ENCODE peak calls at places on chromosome 21, in five cellular contexts. Q, Z, A, R and Y are unnamed samples.

GRCh38 chr21:42389449-42389835 is 6.4 kb downstream of the TMPRSS3 start:
- DNase-seq in A (no peak), R (peak), Z (no peak), Q (no peak), Y (no peak)

GRCh38 chr21:17799414-17800164 is 19.6 kb downstream of the C21orf91 start:
- DNase-seq in Q (no peak), A (no peak), R (no peak), Z (no peak), Y (no peak)

GRCh38 chr21:22961248-22961647 is 1963.0 kb downstream of the NCAM2 start:
- DNase-seq in Q (no peak), A (no peak), R (no peak), Z (no peak), Y (no peak)

GRCh38 chr21:33212159-33212851 is 17.4 kb upstream of the IFNAR2 start:
- DNase-seq in R (no peak), Z (peak), A (peak), Q (no peak), Y (peak)

GRCh38 chr21:42819861-42820512 is 59.4 kb downstream of the WDR4 start:
- DNase-seq in R (no peak), Q (no peak), A (no peak), Z (no peak), Y (no peak)

GRCh38 chr21:42841156-42841915 is 38.0 kb downstream of the WDR4 start:
- DNase-seq in R (no peak), Q (no peak), Z (no peak), A (no peak), Y (no peak)

GRCh38 chr21:23812485-23812884 is 1794.8 kb downstream of the MRPL39 start:
- DNase-seq in Q (no peak), R (no peak), Z (no peak), A (no peak), Y (no peak)

GRCh38 chr21:40615503-40616376 is 231.2 kb downstream of the DSCAM start:
- DNase-seq in Z (no peak), A (peak), R (no peak), Q (no peak), Y (peak)

GRCh38 chr21:26506951-26507350 is 66.1 kb downstream of the CYYR1 start:
- DNase-seq in Z (peak), A (peak), R (no peak), Q (no peak), Y (peak)

GRCh38 chr21:17343055-17343454 is 169.8 kb upstream of the CXADR start:
- DNase-seq in Q (no peak), A (no peak), R (no peak), Z (peak), Y (no peak)

GRCh38 chr21:16071082-16071481 is 341.3 kb downstream of the USP25 start:
- DNase-seq in Z (peak), Q (no peak), R (no peak), A (no peak), Y (no peak)

GRCh38 chr21:20997633-20998455 is at the start of gene NCAM2:
- DNase-seq in Z (peak), A (peak), R (no peak), Q (peak), Y (peak)

GRCh38 chr21:42865361-42866160 is 13.8 kb downstream of the WDR4 start:
- DNase-seq in Q (no peak), R (no peak), Z (no peak), A (no peak), Y (no peak)

GRCh38 chr21:23861908-23862504 is 1745.3 kb downstream of the MRPL39 start:
- DNase-seq in A (no peak), Z (no peak), Q (no peak), R (no peak), Y (no peak)

GRCh38 chr21:43364851-43365424 is 62.0 kb downstream of the SIK1 start:
- DNase-seq in R (no peak), Z (no peak), Q (no peak), A (no peak), Y (no peak)

GRCh38 chr21:41932191-41932575 is 21.6 kb downstream of the C2CD2 start:
- DNase-seq in Q (no peak), A (peak), Z (peak), R (no peak), Y (peak)

GRCh38 chr21:16370176-16370575 is 640.4 kb downstream of the USP25 start:
- DNase-seq in Q (no peak), A (no peak), R (no peak), Z (no peak), Y (no peak)

GRCh38 chr21:44375281-44375651 is 21.8 kb downstream of the TRPM2 start:
- DNase-seq in R (no peak), A (no peak), Z (no peak), Q (no peak), Y (no peak)

GRCh38 chr21:41168391-41169257 is 664 bp downstream of the BACE2 start:
- DNase-seq in R (peak), Z (peak), A (peak), Q (no peak), Y (no peak)

GRCh38 chr21:43956667-43957030 is 55.5 kb upstream of the TRAPPC10 start:
- DNase-seq in R (no peak), Q (no peak), Z (peak), A (no peak), Y (no peak)

GRCh38 chr21:26982767-26983166 is 15.9 kb upstream of the ADAMTS5 start:
- DNase-seq in Q (no peak), A (peak), R (no peak), Z (peak), Y (peak)

GRCh38 chr21:18951291-18952038 is 547.9 kb upstream of the TMPRSS15 start:
- DNase-seq in R (no peak), A (peak), Z (no peak), Q (no peak), Y (no peak)

GRCh38 chr21:17576080-17576835 is 36.4 kb downstream of the BTG3 start:
- DNase-seq in Q (no peak), R (no peak), A (no peak), Z (no peak), Y (no peak)

GRCh38 chr21:17785403-17785788 is 33.8 kb downstream of the C21orf91 start:
- DNase-seq in Q (no peak), Z (no peak), A (no peak), R (no peak), Y (no peak)

GRCh38 chr21:44487831-44488230 is 32.5 kb downstream of the LRRC3 start:
- DNase-seq in Z (peak), Q (no peak), A (no peak), R (no peak), Y (no peak)

DNA sequence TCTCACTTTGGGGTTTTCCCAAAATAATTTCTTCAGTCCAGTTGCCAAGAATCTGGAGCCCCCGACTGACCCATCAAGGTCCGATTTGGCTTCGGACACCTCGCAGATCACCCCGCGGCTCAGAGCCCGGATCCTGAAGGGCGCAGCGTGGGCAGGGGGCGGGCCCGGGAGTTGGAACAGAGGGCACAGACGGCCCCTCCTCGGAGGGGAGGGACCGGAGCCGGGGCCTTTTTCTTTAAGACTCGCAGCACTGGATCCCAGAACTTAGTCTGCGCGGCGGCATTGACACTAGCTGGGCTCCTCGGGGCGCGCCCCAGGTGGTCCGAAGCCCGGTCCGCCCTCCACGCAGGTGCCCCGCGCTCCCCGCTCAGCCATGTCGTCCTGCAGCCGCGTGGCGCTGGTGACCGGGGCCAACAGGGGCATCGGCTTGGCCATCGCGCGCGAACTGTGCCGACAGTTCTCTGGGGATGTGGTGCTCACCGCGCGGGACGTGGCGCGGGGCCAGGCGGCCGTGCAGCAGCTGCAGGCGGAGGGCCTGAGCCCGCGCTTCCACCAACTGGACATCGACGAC is at the start of gene CBR3:
- DNase-seq in R (peak), Z (peak), A (peak), Q (no peak), Y (no peak)
- H3K27ac ChIP-seq in R (peak), Z (peak), A (peak), Q (peak), Y (peak)

DNA sequence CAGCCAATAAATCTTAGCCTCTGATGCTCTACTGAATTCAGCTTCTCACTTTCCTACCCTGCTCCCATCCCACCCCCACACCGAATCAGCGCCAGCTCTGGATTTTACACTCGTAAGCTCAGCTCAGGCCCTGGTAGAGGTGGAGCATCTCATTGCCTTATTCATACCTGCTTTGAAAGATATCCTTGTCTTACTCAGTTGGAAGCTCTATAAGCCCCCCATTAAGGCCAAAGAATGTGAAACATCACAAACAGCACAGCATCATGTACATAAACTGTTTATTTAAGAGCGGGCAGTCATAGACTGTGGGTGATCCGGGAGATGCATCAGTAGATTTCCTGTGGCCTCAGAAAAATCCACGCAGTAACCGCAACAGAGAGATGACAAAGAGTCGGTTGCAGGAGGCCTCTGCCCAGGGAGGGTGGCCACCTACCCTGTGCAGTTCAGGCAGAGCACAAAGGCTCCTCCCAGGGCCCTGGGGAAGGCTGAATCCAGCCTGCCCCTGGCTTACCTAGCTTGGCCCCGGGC is 36.4 kb upstream of the ETS2 start:
- DNase-seq in Z (peak), Q (no peak), R (no peak), A (no peak), Y (no peak)
- H3K27ac ChIP-seq in Z (peak), Q (no peak), R (no peak), A (peak), Y (peak)

GRCh38 chr21:45699966-45700365 is 56.4 kb downstream of the PCBP3 start:
- DNase-seq in A (no peak), R (no peak), Q (no peak), Z (no peak), Y (no peak)

GRCh38 chr21:45699251-45699942 is 55.9 kb downstream of the PCBP3 start:
- DNase-seq in Q (no peak), Z (no peak), R (no peak), A (no peak), Y (no peak)

GRCh38 chr21:45698493-45698947 is 55.0 kb downstream of the PCBP3 start:
- DNase-seq in R (no peak), Q (no peak), A (peak), Z (peak), Y (peak)

GRCh38 chr21:45704311-45705108 is 61.0 kb downstream of the PCBP3 start:
- DNase-seq in R (no peak), Z (no peak), Q (no peak), A (no peak), Y (no peak)

GRCh38 chr21:45700461-45700860 is 56.9 kb downstream of the PCBP3 start:
- DNase-seq in Z (no peak), R (no peak), A (no peak), Q (no peak), Y (no peak)
- H3K27ac ChIP-seq in Z (no peak), R (no peak), A (no peak), Q (no peak), Y (no peak)

GRCh38 chr21:37538971-37539590 is 172.5 kb downstream of the DYRK1A start:
- DNase-seq in Z (no peak), R (no peak), Q (no peak), A (no peak), Y (no peak)
- H3K27ac ChIP-seq in Z (no peak), R (no peak), Q (no peak), A (no peak), Y (no peak)

GRCh38 chr21:28439246-28439645 is 553.4 kb downstream of the LTN1 start:
- DNase-seq in A (no peak), Q (no peak), Z (peak), R (no peak), Y (no peak)
- H3K27ac ChIP-seq in A (no peak), Q (no peak), Z (no peak), R (no peak), Y (no peak)

DNA sequence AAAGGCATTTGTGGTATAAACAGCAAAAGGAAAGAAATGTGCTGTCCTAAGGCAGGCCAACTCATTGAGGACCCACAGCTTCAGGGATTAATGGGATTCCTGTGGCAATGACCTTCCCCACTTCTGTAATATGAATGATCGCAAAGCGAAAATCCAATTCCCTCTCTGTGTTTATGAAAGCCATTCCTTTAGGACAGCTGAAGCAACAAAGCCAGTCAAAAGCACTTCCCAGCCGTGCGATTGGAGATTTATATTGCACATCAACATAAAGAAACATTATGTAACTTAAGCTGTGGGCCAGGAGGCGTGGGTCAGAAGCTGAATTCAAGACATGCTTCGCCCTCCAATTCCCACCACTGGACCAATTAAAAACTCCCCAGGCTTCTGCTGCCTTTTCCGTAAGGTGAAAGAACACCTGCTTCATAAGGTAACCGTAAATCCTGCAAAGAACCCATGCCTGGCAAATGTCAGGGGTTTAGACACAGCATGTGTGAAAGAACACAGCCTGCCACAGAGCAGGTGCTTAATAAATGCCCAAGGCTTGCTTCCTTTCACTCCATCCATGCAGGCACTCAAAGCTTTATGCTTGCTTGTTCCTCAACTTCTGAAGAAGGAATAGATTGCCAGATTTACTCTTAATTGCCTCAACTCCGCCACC is 138.9 kb upstream of the SOD1 start:
- DNase-seq in Q (no peak), A (no peak), Z (peak), R (no peak), Y (no peak)
- H3K27ac ChIP-seq in Q (no peak), A (no peak), Z (no peak), R (no peak), Y (no peak)

GRCh38 chr21:34817821-34818662 is 149.2 kb downstream of the CLIC6 start:
- DNase-seq in A (no peak), R (no peak), Q (no peak), Z (no peak), Y (no peak)

GRCh38 chr21:34821717-34822116 is 152.9 kb downstream of the CLIC6 start:
- DNase-seq in Q (no peak), R (no peak), Z (no peak), A (no peak), Y (no peak)

GRCh38 chr21:34818663-34819158 is 149.9 kb downstream of the CLIC6 start:
- DNase-seq in Q (no peak), R (no peak), Z (peak), A (peak), Y (no peak)

GRCh38 chr21:34819357-34819999 is 150.7 kb downstream of the CLIC6 start:
- DNase-seq in R (no peak), Z (no peak), Q (no peak), A (peak), Y (no peak)

DNA sequence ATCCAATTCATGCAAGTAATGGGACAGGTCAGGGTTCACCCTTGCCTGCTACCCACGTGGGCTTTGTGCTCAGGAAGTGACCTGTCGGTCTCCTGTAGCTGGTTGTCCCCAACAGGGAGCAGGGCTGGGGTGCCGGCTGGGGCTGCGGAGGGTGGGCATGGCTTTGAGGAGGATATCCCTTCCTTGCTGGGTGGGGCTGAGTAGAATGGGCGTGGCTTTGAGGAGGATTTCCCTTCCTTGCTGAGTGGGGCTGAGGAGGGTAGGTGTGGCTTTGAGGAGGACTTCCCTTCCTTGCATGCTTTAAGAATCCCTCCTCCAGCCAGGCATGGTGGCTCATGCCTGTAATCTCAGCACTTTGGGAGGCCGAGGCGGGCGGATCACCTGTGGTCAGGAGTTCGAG is 151.3 kb downstream of the CLIC6 start:
- DNase-seq in Q (no peak), R (no peak), A (peak), Z (no peak), Y (no peak)
- H3K27ac ChIP-seq in Q (no peak), R (no peak), A (no peak), Z (no peak), Y (peak)

DNA sequence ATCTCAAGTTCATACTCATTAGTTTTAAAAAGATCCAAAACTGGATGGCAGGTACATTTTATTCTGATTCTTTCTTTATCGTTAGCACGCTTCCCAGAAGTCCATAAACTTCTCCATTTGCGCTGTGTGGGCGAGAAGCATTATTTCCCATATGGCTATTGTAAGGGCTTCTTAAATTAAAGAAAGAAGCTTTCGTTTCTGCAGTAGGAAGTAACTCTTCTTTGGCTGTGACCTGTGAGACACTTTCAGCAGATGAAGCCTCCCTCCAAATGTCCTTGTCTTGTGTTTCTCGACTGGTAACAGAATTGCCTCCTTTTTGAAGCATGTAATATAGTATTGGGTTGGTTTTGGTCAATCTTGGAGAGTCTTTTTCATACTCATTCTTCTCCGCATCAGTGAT is 100.1 kb downstream of the NRIP1 start:
- DNase-seq in Z (no peak), Q (no peak), A (no peak), R (no peak), Y (no peak)
- H3K27ac ChIP-seq in Z (no peak), Q (no peak), A (no peak), R (no peak), Y (no peak)